ENCODE peak calls at places on chromosomes 1 and 21, in four cellular contexts. R is GM12878, T is K562, I is HepG2. G is an unnamed sample.

GRCh38 chr1:222600274-222600673 is 10.5 kb upstream of the TAF1A start:
- DNase-seq in R (no peak), T (no peak), I (peak), G (no peak)

GRCh38 chr1:115717541-115717940 is 51.0 kb downstream of the CASQ2 start:
- DNase-seq in R (no peak), T (peak), I (peak), G (peak)

GRCh38 chr1:227946624-227947424 is 908 bp downstream of the WNT9A start:
- DNase-seq in R (no peak), T (peak), I (peak), G (peak)

GRCh38 chr1:171805395-171806115 is 24.1 kb downstream of the METTL13 start:
- DNase-seq in R (no peak), T (no peak), I (no peak), G (no peak)

GRCh38 chr1:31102501-31102950 is 37.0 kb upstream of the PUM1 start:
- DNase-seq in R (no peak), T (no peak), I (no peak), G (no peak)

GRCh38 chr1:6785721-6786505 is 659 bp downstream of the CAMTA1 start:
- DNase-seq in R (no peak), T (peak), I (no peak), G (peak)

GRCh38 chr1:111538343-111539035 is 35.1 kb upstream of the ADORA3 start:
- DNase-seq in R (no peak), T (no peak), I (peak), G (no peak)

GRCh38 chr1:119968068-119968492 is 71.8 kb upstream of the ADAM30 start:
- DNase-seq in R (peak), T (peak), I (peak), G (peak)

GRCh38 chr1:228527596-228527995 is 40.4 kb downstream of the RNF187 start:
- DNase-seq in R (no peak), T (no peak), I (no peak), G (no peak)

GRCh38 chr1:9118186-9118585 is 10.7 kb downstream of the GPR157 start:
- DNase-seq in R (no peak), T (no peak), I (no peak), G (no peak)

GRCh38 chr1:224498574-224499170 is 64.1 kb upstream of the WDR26 start:
- DNase-seq in R (no peak), T (no peak), I (no peak), G (peak)

GRCh38 chr1:43423672-43424550 is 29.8 kb downstream of the HYI start:
- DNase-seq in R (no peak), T (peak), I (no peak), G (no peak)

GRCh38 chr1:202697038-202697437 is 13.2 kb downstream of the SYT2 start:
- DNase-seq in R (no peak), T (no peak), I (peak), G (peak)

GRCh38 chr1:227559499-227559898 is 3.9 kb upstream of the ZNF678 start:
- DNase-seq in R (no peak), T (no peak), I (no peak), G (no peak)

GRCh38 chr1:14320518-14320917 is 278.0 kb upstream of the KAZN start:
- DNase-seq in R (no peak), T (no peak), I (no peak), G (no peak)

GRCh38 chr1:93322349-93322748 is 23.4 kb upstream of the DR1 start:
- DNase-seq in R (no peak), T (no peak), I (no peak), G (no peak)

GRCh38 chr1:93716974-93717373 is 35.3 kb upstream of the BCAR3 start:
- DNase-seq in R (no peak), T (no peak), I (no peak), G (no peak)

GRCh38 chr1:202589190-202589680 is 121.0 kb downstream of the SYT2 start:
- DNase-seq in R (no peak), T (no peak), I (peak), G (no peak)

GRCh38 chr1:38741341-38741740 is 118.2 kb downstream of the RRAGC start:
- DNase-seq in R (no peak), T (no peak), I (no peak), G (peak)

GRCh38 chr1:44775930-44776748 is 799 bp downstream of the RPS8 start:
- DNase-seq in R (no peak), T (peak), I (no peak), G (no peak)

GRCh38 chr1:54929700-54930099 is 42.7 kb upstream of the DHCR24 start:
- DNase-seq in R (no peak), T (no peak), I (no peak), G (no peak)

GRCh38 chr1:101496109-101496508 is 259.3 kb downstream of the S1PR1 start:
- DNase-seq in R (no peak), T (no peak), I (no peak), G (no peak)

GRCh38 chr1:10692401-10693021 is 103.9 kb downstream of the CASZ1 start:
- DNase-seq in R (no peak), T (peak), I (peak), G (no peak)

GRCh38 chr1:172356620-172357019 is 63.9 kb upstream of the C1orf105 start:
- DNase-seq in R (no peak), T (no peak), I (no peak), G (no peak)

GRCh38 chr1:29736582-29737188 is 500.4 kb downstream of the PTPRU start:
- DNase-seq in R (no peak), T (peak), I (peak), G (peak)

GRCh38 chr1:19533626-19534025 is 48.3 kb upstream of the CAPZB start:
- DNase-seq in R (no peak), T (no peak), I (no peak), G (no peak)

GRCh38 chr1:153730468-153730988 is 2.7 kb downstream of the INTS3 start:
- DNase-seq in R (no peak), T (no peak), I (peak), G (no peak)

GRCh38 chr21:25563399-25564116 is 43.7 kb downstream of the MRPL39 start:
- DNase-seq in R (peak), T (no peak), I (no peak), G (no peak)

GRCh38 chr1:63701187-63701586 is 72.6 kb upstream of the ROR1 start:
- DNase-seq in R (no peak), T (no peak), I (no peak), G (no peak)

GRCh38 chr1:52502789-52503188 is 50.1 kb downstream of the TUT4 start:
- DNase-seq in R (no peak), T (no peak), I (no peak), G (no peak)

GRCh38 chr1:211257831-211258225 is 1.3 kb upstream of the RCOR3 start:
- DNase-seq in R (no peak), T (no peak), I (no peak), G (no peak)

GRCh38 chr1:213931804-213932203 is 56.0 kb upstream of the PROX1 start:
- DNase-seq in R (no peak), T (peak), I (no peak), G (peak)

GRCh38 chr21:33257404-33257803 is 8.8 kb upstream of the IL10RB start:
- DNase-seq in R (no peak), T (no peak), I (no peak), G (no peak)

GRCh38 chr1:58477390-58477789 is 69.1 kb downstream of the OMA1 start:
- DNase-seq in R (no peak), T (no peak), I (no peak), G (no peak)

DNA sequence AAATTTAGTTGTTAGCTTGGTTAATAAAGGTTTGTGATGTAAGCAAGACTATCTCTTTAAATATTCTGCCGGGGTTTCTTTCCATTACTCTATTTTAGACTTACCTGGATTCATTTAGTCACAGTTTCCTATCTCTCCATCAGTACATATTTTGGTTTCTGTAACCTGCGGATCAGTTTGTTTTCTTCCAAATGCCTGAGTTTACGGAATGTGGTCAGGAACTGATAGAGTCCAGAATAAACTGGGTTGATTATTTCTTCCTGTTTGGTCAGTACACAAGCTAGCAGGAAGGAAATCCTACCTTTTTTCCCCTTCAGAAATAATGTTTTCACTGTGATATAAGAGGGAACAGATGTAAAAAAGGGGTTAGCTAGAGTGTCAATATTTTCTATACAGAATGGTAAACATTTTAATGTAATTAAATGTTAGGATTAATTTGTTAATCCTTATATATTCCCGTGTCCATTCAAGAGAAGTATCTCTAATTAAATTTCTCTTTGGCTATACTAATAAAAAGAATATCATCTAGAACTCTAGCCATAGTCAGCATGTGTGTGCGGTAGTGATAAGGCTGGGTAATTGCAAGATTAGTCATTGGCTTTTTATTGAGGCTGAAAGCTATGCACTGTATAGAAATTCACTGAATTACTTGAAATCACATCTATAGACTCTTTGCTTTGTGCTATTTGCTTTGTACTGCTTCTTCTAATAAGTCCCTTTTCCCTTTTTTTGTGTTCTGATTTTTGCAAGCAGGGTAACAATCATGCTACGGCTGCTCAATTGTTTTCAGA is 144.7 kb upstream of the ADGRL4 start:
- DNase-seq in R (no peak), T (no peak), I (no peak), G (no peak)
- TF ChIP-seq NR2C2 in R (no peak), T (no peak), I (no peak), G (no peak)

GRCh38 chr1:46735708-46736324 is 16.9 kb upstream of the EFCAB14 start:
- DNase-seq in R (no peak), T (peak), I (peak), G (peak)
- TF ChIP-seq SP1 in R (no peak), T (no peak), I (no peak), G (no peak)

DNA sequence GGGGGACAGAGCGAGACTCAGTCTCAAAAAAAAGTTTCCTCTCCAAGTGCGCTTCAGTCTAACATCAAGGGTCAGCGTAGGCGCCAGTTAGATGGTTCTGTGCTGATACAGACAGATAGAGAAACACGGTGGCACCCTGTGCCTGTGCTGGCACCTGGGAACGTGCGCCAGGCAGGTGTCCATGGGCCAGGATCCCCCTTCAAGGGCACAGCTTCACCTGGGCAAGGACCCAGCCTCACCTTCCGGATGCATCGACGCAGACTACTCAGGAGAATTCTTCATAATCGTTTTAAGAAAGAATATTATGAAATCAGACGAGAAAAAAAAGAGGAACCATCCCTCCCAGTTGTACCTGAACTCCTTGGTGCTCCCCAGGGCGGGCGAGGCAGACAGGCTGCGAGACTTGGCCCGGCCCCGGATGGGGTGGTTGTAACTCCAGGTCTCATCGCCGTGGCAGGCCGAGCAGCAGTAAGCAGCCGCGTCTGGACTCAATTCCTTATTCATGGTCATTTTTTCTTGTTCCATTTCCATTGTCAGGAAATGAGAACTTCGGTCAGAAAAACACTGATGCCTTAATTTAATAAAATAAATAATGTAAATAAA is 13.3 kb downstream of the NADK start:
- DNase-seq in R (no peak), T (no peak), I (no peak), G (peak)
- TF ChIP-seq NR2C2 in R (no peak), T (no peak), I (no peak), G (no peak)

DNA sequence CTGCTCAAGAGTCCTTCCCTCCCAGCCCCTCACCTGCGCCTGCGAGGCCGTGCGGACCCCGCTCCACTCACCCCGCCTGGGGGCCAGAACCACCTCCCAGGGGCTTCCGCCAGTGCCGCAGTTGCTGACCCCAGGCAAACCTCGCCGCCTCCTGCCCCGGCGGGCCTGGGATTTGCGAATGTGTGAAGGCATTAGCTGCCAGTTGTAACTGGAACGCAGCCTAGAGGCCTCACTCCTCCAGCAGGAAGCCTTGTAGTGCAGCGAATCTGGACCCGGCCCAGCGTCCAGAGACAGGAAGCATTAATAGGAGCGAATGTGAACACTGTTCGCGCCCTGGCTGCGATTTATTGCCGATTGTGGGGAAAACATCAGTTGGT is 140.9 kb upstream of the ARHGEF16 start:
- DNase-seq in R (no peak), T (no peak), I (no peak), G (peak)
- TF ChIP-seq SP1 in R (no peak), T (no peak), I (no peak), G (no peak)

DNA sequence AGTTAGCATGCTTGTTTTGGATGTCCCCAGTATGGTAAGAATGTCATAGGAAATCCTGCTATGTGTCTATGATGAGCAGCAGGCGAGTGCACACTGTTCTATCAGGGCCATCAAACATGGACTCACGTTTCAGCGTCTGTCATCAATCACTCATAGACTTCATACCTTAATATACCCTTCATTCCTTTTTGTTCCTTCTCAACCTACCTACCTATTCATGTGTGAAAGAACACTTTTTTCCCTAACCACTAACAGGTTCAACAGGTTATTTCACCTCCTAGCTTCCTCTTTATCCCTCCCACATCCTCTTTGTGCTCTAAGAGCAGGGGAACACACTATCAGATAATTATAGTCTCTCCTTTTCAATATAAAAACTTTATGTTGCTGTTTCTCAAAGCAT is 300.6 kb downstream of the TM2D1 start:
- DNase-seq in R (no peak), T (no peak), I (no peak), G (no peak)
- TF ChIP-seq NR2C2 in R (no peak), T (no peak), I (no peak), G (no peak)

DNA sequence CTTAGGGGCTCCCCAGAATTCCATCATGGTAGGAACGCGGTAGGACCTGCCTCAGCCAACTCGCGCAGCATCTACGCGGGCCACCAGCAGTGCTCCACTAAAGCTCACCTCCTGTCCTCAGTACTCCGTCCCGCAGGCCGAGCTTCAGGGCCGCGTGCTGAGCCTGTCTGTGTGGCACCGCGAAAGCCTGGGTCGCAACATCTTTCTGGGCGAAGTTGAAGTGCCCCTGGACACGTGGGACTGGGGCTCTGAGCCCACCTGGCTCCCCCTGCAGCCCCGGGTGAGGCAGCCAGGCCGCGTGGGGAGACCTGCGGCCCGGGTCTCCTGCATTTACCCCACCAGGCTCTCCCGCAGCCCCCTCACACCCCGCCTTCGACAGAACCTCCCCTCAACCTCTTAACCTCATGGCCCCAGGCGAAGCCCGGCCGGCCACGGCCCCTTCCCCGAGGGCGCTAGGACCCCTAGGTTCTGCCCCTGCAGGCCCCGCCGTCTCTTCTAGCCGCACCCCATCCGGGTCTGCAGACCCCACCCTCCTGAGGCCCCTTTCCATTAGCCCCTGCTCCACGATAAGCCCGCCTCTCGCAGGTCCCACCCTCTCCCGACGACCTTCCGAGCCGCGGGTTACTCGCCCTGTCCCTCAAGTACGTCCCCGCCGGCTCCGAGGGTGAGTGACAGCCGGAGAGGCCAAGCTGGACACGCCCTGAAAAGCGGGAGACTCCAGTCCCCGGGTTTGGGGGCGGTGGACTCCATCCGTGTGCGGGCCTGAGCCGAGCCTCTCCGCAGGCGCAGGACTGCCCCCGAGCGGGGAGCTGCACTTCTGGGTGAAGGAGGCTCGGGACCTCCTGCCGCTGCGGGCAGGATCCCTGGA is 9.1 kb downstream of the SYTL1 start:
- DNase-seq in R (no peak), T (peak), I (peak), G (peak)
- TF ChIP-seq SP1 in R (no peak), T (no peak), I (no peak), G (peak)

G was measured in WTC11.